ENCODE peak calls at places on chromosomes 12 and 14, in seven cellular contexts. A is anterior cingulate cortex; G is hippocampal formation; E is ELF-1; Y is stimulated activated CD8-positive, alpha-beta memory T cell treated with anti-CD3 and anti-CD28 coated beads, Interleukin-2, amount 100 ng/mL, for 48 hours; B is A549; L is SHP77. W is an unnamed sample.

GRCh38 chr12:43113616-43114015 is 438.4 kb downstream of the ADAMTS20 start:
- DNase-seq in A (no peak), G (no peak), E (no peak), Y (no peak), B (no peak), L (no peak), W (no peak)

GRCh38 chr12:46365951-46366379 is 6.6 kb downstream of the SLC38A2 start:
- DNase-seq in A (no peak), G (no peak), E (no peak), Y (no peak), B (no peak), L (no peak), W (no peak)

GRCh38 chr12:70883855-70884254 is 36.7 kb downstream of the PTPRR start:
- DNase-seq in A (no peak), G (no peak), E (no peak), Y (no peak), B (no peak), L (no peak), W (no peak)

GRCh38 chr14:79557309-79557708 is 654.0 kb downstream of the DIO2 start:
- DNase-seq in A (no peak), G (no peak), E (no peak), Y (no peak), B (no peak), L (no peak), W (no peak)

GRCh38 chr12:51721281-51721940 is 127.1 kb downstream of the FIGNL2 start:
- DNase-seq in A (peak), G (no peak), E (peak), Y (peak), B (no peak), L (no peak), W (peak)

GRCh38 chr12:25740617-25741016 is 187.5 kb upstream of the LMNTD1 start:
- DNase-seq in A (no peak), G (no peak), E (no peak), Y (no peak), B (no peak), L (no peak), W (no peak)

GRCh38 chr14:100417466-100417865 is 94.3 kb downstream of the SLC25A47 start:
- DNase-seq in A (peak), G (peak), E (peak), Y (no peak), B (peak), L (peak), W (peak)

GRCh38 chr12:49974231-49974675 is 1.5 kb downstream of the AQP6 start:
- DNase-seq in A (peak), G (peak), E (peak), Y (no peak), B (no peak), L (peak), W (peak)

GRCh38 chr14:55927059-55927458 is 191.2 kb upstream of the PELI2 start:
- DNase-seq in A (no peak), G (no peak), E (peak), Y (no peak), B (no peak), L (peak), W (no peak)

GRCh38 chr12:116838395-116838794 is 42.8 kb downstream of the HRK start:
- DNase-seq in A (no peak), G (no peak), E (no peak), Y (no peak), B (no peak), L (no peak), W (no peak)

GRCh38 chr14:58772814-58773620 is 135.3 kb downstream of the DACT1 start:
- DNase-seq in A (no peak), G (no peak), E (peak), Y (no peak), B (no peak), L (no peak), W (no peak)

GRCh38 chr14:104756477-104757237 is 3.7 kb downstream of the SIVA1 start:
- DNase-seq in A (no peak), G (no peak), E (no peak), Y (no peak), B (no peak), L (no peak), W (no peak)

GRCh38 chr12:128269108-128269713 is 2.2 kb downstream of the TMEM132C start:
- DNase-seq in A (no peak), G (no peak), E (peak), Y (no peak), B (no peak), L (no peak), W (no peak)

GRCh38 chr12:107655281-107656065 is 30.1 kb upstream of the PWP1 start:
- DNase-seq in A (no peak), G (no peak), E (no peak), Y (no peak), B (no peak), L (peak), W (no peak)

GRCh38 chr12:99960312-99960711 is 24.4 kb downstream of the ANKS1B start:
- DNase-seq in A (no peak), G (no peak), E (no peak), Y (no peak), B (no peak), L (no peak), W (no peak)

GRCh38 chr14:76591270-76591669 is 170.0 kb upstream of the VASH1 start:
- DNase-seq in A (no peak), G (no peak), E (no peak), Y (no peak), B (no peak), L (no peak), W (peak)

GRCh38 chr12:132204064-132204821 is 60.0 kb downstream of the NOC4L start:
- DNase-seq in A (no peak), G (no peak), E (no peak), Y (no peak), B (no peak), L (no peak), W (no peak)

GRCh38 chr12:52876371-52876770 is 27.6 kb upstream of the KRT78 start:
- DNase-seq in A (no peak), G (no peak), E (no peak), Y (no peak), B (no peak), L (no peak), W (no peak)

GRCh38 chr14:68719634-68720384 is 73.1 kb downstream of the ZFP36L1 start:
- DNase-seq in A (no peak), G (no peak), E (no peak), Y (no peak), B (no peak), L (no peak), W (no peak)

GRCh38 chr12:132066749-132067148 is 77.4 kb downstream of the DDX51 start:
- DNase-seq in A (no peak), G (no peak), E (no peak), Y (no peak), B (no peak), L (no peak), W (no peak)

GRCh38 chr14:94066089-94066676 is 14.8 kb downstream of the DDX24 start:
- DNase-seq in A (no peak), G (no peak), E (no peak), Y (no peak), B (no peak), L (peak), W (no peak)

GRCh38 chr12:2064078-2064507 is 11.3 kb downstream of the CACNA1C start:
- DNase-seq in A (no peak), G (no peak), E (no peak), Y (no peak), B (no peak), L (no peak), W (no peak)

GRCh38 chr14:33592298-33592697 is 358.6 kb downstream of the EGLN3 start:
- DNase-seq in A (no peak), G (no peak), E (no peak), Y (no peak), B (no peak), L (no peak), W (no peak)

GRCh38 chr12:92506460-92506859 is 196.3 kb upstream of the PLEKHG7 start:
- DNase-seq in A (no peak), G (no peak), E (peak), Y (no peak), B (no peak), L (no peak), W (no peak)

GRCh38 chr14:90611501-90611900 is 204.7 kb downstream of the TTC7B start:
- DNase-seq in A (no peak), G (no peak), E (no peak), Y (no peak), B (no peak), L (no peak), W (no peak)

GRCh38 chr12:10385181-10385613 is 4.6 kb downstream of the KLRK1 start:
- DNase-seq in A (no peak), G (no peak), E (no peak), Y (no peak), B (no peak), L (no peak), W (no peak)

GRCh38 chr14:54088271-54088670 is 131.6 kb upstream of the BMP4 start:
- DNase-seq in A (no peak), G (no peak), E (no peak), Y (no peak), B (no peak), L (no peak), W (no peak)

GRCh38 chr12:75660805-75661404 is 149.5 kb upstream of the KRR1 start:
- DNase-seq in A (no peak), G (no peak), E (no peak), Y (no peak), B (no peak), L (no peak), W (no peak)

GRCh38 chr14:26233126-26233525 is 364.7 kb downstream of the NOVA1 start:
- DNase-seq in A (no peak), G (no peak), E (no peak), Y (no peak), B (no peak), L (no peak), W (no peak)

GRCh38 chr12:102468261-102468940 is 12.0 kb downstream of the IGF1 start:
- DNase-seq in A (no peak), G (no peak), E (no peak), Y (no peak), B (no peak), L (no peak), W (no peak)

GRCh38 chr12:67068204-67068731 is 200.9 kb upstream of the CAND1 start:
- DNase-seq in A (no peak), G (no peak), E (peak), Y (no peak), B (no peak), L (peak), W (no peak)

GRCh38 chr14:84254205-84254788 is 1275.6 kb upstream of the FLRT2 start:
- DNase-seq in A (no peak), G (no peak), E (peak), Y (no peak), B (no peak), L (peak), W (no peak)

GRCh38 chr14:90060312-90060964 is 1.4 kb upstream of the KCNK13 start:
- DNase-seq in A (peak), G (peak), E (peak), Y (peak), B (peak), L (peak), W (peak)

GRCh38 chr14:88191605-88192004 is 131.5 kb downstream of the KCNK10 start:
- DNase-seq in A (no peak), G (no peak), E (no peak), Y (no peak), B (no peak), L (no peak), W (no peak)

GRCh38 chr12:108832730-108833354 is 24.5 kb downstream of the SSH1 start:
- DNase-seq in A (no peak), G (no peak), E (peak), Y (no peak), B (no peak), L (no peak), W (no peak)

GRCh38 chr12:89160716-89161123 is 191.6 kb downstream of the DUSP6 start:
- DNase-seq in A (no peak), G (no peak), E (no peak), Y (peak), B (no peak), L (no peak), W (peak)

W was measured in globus pallidus.